ENCODE peak calls at places on chromosome 9, in ten cellular contexts. One of them, this sample, is unnamed.

GRCh38 chr9:19429590-19429989 is 20.8 kb downstream of the ACER2 start:
- DNase-seq in mucosa of descending colon: no peak
- DNase-seq in astrocyte of the spinal cord: no peak
- DNase-seq in osteocyte: no peak
- DNase-seq in RWPE1: no peak
- DNase-seq in neural crest cell: no peak
- DNase-seq in activated B cell treated with CpG ODN at 0.5 μM for 24 hours: no peak
- DNase-seq in ovary: no peak
- DNase-seq in chondrocyte: no peak
- DNase-seq in IMR-90: peak; percentile 53
- DNase-seq in this sample: no peak

GRCh38 chr9:108842610-108843295 is 13.0 kb downstream of the ACTL7B start:
- DNase-seq in activated B cell treated with CpG ODN at 0.5 μM for 24 hours: no peak
- DNase-seq in astrocyte of the spinal cord: no peak
- DNase-seq in RWPE1: no peak
- DNase-seq in osteocyte: no peak
- DNase-seq in IMR-90: no peak
- DNase-seq in neural crest cell: no peak
- DNase-seq in mucosa of descending colon: no peak
- DNase-seq in ovary: no peak
- DNase-seq in chondrocyte: no peak
- DNase-seq in this sample: no peak

GRCh38 chr9:131845286-131846011 is 105.6 kb upstream of the RAPGEF1 start:
- DNase-seq in RWPE1: no peak
- DNase-seq in mucosa of descending colon: no peak
- DNase-seq in osteocyte: no peak
- DNase-seq in ovary: no peak
- DNase-seq in astrocyte of the spinal cord: no peak
- DNase-seq in activated B cell treated with CpG ODN at 0.5 μM for 24 hours: no peak
- DNase-seq in IMR-90: no peak
- DNase-seq in chondrocyte: no peak
- DNase-seq in neural crest cell: no peak
- DNase-seq in this sample: no peak

GRCh38 chr9:37963936-37964739 is 60.2 kb upstream of the SLC25A51 start:
- DNase-seq in activated B cell treated with CpG ODN at 0.5 μM for 24 hours: no peak
- DNase-seq in neural crest cell: peak; percentile 53
- DNase-seq in ovary: no peak
- DNase-seq in RWPE1: peak; percentile 66
- DNase-seq in chondrocyte: peak; percentile 89
- DNase-seq in astrocyte of the spinal cord: peak; percentile 99
- DNase-seq in osteocyte: no peak
- DNase-seq in IMR-90: peak; percentile 99
- DNase-seq in mucosa of descending colon: peak; percentile 80
- DNase-seq in this sample: no peak

GRCh38 chr9:125970340-125970739 is 223.2 kb downstream of the PBX3 start:
- DNase-seq in astrocyte of the spinal cord: no peak
- DNase-seq in RWPE1: peak; percentile 34
- DNase-seq in neural crest cell: no peak
- DNase-seq in osteocyte: peak; percentile 65
- DNase-seq in chondrocyte: no peak
- DNase-seq in activated B cell treated with CpG ODN at 0.5 μM for 24 hours: no peak
- DNase-seq in ovary: no peak
- DNase-seq in IMR-90: no peak
- DNase-seq in mucosa of descending colon: no peak
- DNase-seq in this sample: no peak

GRCh38 chr9:114122628-114123027 is 23.5 kb upstream of the KIF12 start:
- DNase-seq in RWPE1: no peak
- DNase-seq in ovary: no peak
- DNase-seq in osteocyte: no peak
- DNase-seq in mucosa of descending colon: no peak
- DNase-seq in IMR-90: no peak
- DNase-seq in astrocyte of the spinal cord: no peak
- DNase-seq in chondrocyte: no peak
- DNase-seq in activated B cell treated with CpG ODN at 0.5 μM for 24 hours: no peak
- DNase-seq in neural crest cell: no peak
- DNase-seq in this sample: no peak

GRCh38 chr9:89678394-89679005 is 73.7 kb downstream of the GADD45G start:
- DNase-seq in RWPE1: no peak
- DNase-seq in activated B cell treated with CpG ODN at 0.5 μM for 24 hours: no peak
- DNase-seq in mucosa of descending colon: no peak
- DNase-seq in chondrocyte: no peak
- DNase-seq in astrocyte of the spinal cord: no peak
- DNase-seq in ovary: no peak
- DNase-seq in IMR-90: no peak
- DNase-seq in neural crest cell: no peak
- DNase-seq in osteocyte: no peak
- DNase-seq in this sample: no peak

GRCh38 chr9:18905033-18905882 is 127.8 kb downstream of the SAXO1 start:
- DNase-seq in ovary: no peak
- DNase-seq in activated B cell treated with CpG ODN at 0.5 μM for 24 hours: no peak
- DNase-seq in RWPE1: no peak
- DNase-seq in chondrocyte: no peak
- DNase-seq in astrocyte of the spinal cord: peak; percentile 74
- DNase-seq in osteocyte: peak; percentile 56
- DNase-seq in mucosa of descending colon: no peak
- DNase-seq in IMR-90: peak; percentile 70
- DNase-seq in neural crest cell: no peak
- DNase-seq in this sample: no peak

GRCh38 chr9:99809586-99810357 is 11.9 kb upstream of the NR4A3 start:
- DNase-seq in ovary: no peak
- DNase-seq in RWPE1: no peak
- DNase-seq in IMR-90: no peak
- DNase-seq in mucosa of descending colon: no peak
- DNase-seq in neural crest cell: no peak
- DNase-seq in activated B cell treated with CpG ODN at 0.5 μM for 24 hours: no peak
- DNase-seq in astrocyte of the spinal cord: no peak
- DNase-seq in chondrocyte: no peak
- DNase-seq in osteocyte: no peak
- DNase-seq in this sample: no peak

GRCh38 chr9:82117025-82117424 is 128.5 kb downstream of the SPATA31D1 start:
- DNase-seq in IMR-90: no peak
- DNase-seq in RWPE1: no peak
- DNase-seq in mucosa of descending colon: no peak
- DNase-seq in osteocyte: no peak
- DNase-seq in activated B cell treated with CpG ODN at 0.5 μM for 24 hours: no peak
- DNase-seq in chondrocyte: no peak
- DNase-seq in astrocyte of the spinal cord: peak; percentile 85
- DNase-seq in ovary: no peak
- DNase-seq in neural crest cell: no peak
- DNase-seq in this sample: no peak

DNA sequence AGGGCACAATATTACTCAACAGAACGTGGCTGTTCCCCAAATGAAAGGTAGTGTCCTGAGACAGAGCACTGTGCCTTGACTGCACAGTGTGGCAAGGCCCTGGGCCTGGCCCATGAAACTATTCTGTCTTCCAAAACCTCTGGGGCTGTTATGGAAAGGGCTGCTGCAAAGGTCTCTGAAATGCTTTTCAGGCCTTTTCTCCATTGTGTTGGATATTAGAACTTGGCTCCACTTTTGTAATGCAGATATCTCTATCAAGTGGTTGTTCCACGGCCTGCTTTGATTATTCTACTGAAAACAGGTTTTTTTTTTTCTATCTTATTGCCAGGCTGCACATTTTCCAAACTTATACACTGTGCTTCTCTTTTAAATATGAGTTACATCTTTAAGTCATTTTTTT is 777.5 kb upstream of the TYRP1 start:
- DNase-seq in osteocyte: no peak
- DNase-seq in astrocyte of the spinal cord: no peak
- DNase-seq in IMR-90: no peak
- DNase-seq in activated B cell treated with CpG ODN at 0.5 μM for 24 hours: no peak
- DNase-seq in chondrocyte: no peak
- DNase-seq in RWPE1: no peak
- DNase-seq in mucosa of descending colon: no peak
- DNase-seq in ovary: no peak
- DNase-seq in neural crest cell: no peak
- DNase-seq in this sample: no peak
- TF ChIP-seq CTCF in osteocyte: no peak
- TF ChIP-seq CTCF in astrocyte of the spinal cord: no peak
- TF ChIP-seq CTCF in IMR-90: no peak
- TF ChIP-seq CTCF in activated B cell treated with CpG ODN at 0.5 μM for 24 hours: no peak
- TF ChIP-seq CTCF in chondrocyte: no peak
- TF ChIP-seq CTCF in RWPE1: no peak
- TF ChIP-seq CTCF in mucosa of descending colon: no peak
- TF ChIP-seq CTCF in ovary: no peak
- TF ChIP-seq CTCF in neural crest cell: no peak
- TF ChIP-seq CTCF in this sample: no peak

GRCh38 chr9:124412228-124412575 is 3.0 kb downstream of the PSMB7 start:
- DNase-seq in osteocyte: no peak
- DNase-seq in mucosa of descending colon: no peak
- DNase-seq in neural crest cell: no peak
- DNase-seq in RWPE1: peak; percentile 73
- DNase-seq in activated B cell treated with CpG ODN at 0.5 μM for 24 hours: no peak
- DNase-seq in astrocyte of the spinal cord: no peak
- DNase-seq in chondrocyte: no peak
- DNase-seq in ovary: no peak
- DNase-seq in IMR-90: no peak
- DNase-seq in this sample: no peak

GRCh38 chr9:124414612-124415011 is 630 bp downstream of the PSMB7 start:
- DNase-seq in ovary: no peak
- DNase-seq in chondrocyte: no peak
- DNase-seq in osteocyte: no peak
- DNase-seq in mucosa of descending colon: no peak
- DNase-seq in neural crest cell: no peak
- DNase-seq in IMR-90: no peak
- DNase-seq in activated B cell treated with CpG ODN at 0.5 μM for 24 hours: no peak
- DNase-seq in astrocyte of the spinal cord: no peak
- DNase-seq in RWPE1: no peak
- DNase-seq in this sample: no peak

GRCh38 chr9:124411514-124412227 is 3.6 kb downstream of the PSMB7 start:
- DNase-seq in mucosa of descending colon: no peak
- DNase-seq in astrocyte of the spinal cord: peak; percentile 76
- DNase-seq in neural crest cell: no peak
- DNase-seq in osteocyte: no peak
- DNase-seq in RWPE1: peak; percentile 92
- DNase-seq in activated B cell treated with CpG ODN at 0.5 μM for 24 hours: no peak
- DNase-seq in IMR-90: peak; percentile 92
- DNase-seq in chondrocyte: no peak
- DNase-seq in ovary: no peak
- DNase-seq in this sample: no peak

GRCh38 chr9:124409410-124409809 is 5.8 kb downstream of the PSMB7 start:
- DNase-seq in ovary: no peak
- DNase-seq in IMR-90: no peak
- DNase-seq in activated B cell treated with CpG ODN at 0.5 μM for 24 hours: no peak
- DNase-seq in neural crest cell: no peak
- DNase-seq in RWPE1: no peak
- DNase-seq in osteocyte: no peak
- DNase-seq in astrocyte of the spinal cord: no peak
- DNase-seq in mucosa of descending colon: no peak
- DNase-seq in chondrocyte: no peak
- DNase-seq in this sample: no peak

DNA sequence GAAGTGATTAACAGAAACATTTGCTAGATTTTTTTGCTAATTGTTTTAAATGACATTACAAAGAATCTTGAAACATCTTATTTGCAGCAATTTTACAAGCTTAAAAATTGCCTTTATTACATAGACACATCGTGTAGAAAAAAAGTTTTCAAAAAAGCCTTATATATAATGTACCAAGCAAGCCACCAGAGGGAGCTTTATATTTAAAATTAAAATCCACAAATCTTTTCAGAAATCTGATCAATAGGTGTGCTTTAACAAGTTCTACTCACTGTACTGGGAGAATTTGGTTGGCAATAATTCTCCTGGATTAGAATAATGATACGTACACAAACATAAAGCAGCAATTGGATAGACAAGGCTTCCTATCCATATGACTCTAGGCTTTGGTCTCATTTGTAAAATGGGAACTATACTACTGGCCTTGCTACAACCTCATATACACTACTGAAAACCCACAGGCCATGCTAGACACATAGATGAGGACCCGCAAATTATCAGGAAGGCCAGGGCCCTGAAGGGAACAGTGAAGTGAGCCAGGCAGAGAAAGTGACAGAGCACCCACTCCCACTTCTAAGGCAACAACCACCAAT is 4.8 kb downstream of the PSMB7 start:
- DNase-seq in astrocyte of the spinal cord: peak; percentile 33
- DNase-seq in IMR-90: no peak
- DNase-seq in mucosa of descending colon: no peak
- DNase-seq in osteocyte: no peak
- DNase-seq in RWPE1: no peak
- DNase-seq in neural crest cell: no peak
- DNase-seq in ovary: no peak
- DNase-seq in activated B cell treated with CpG ODN at 0.5 μM for 24 hours: no peak
- DNase-seq in chondrocyte: no peak
- DNase-seq in this sample: no peak
- TF ChIP-seq CTCF in astrocyte of the spinal cord: no peak
- TF ChIP-seq CTCF in IMR-90: peak; percentile 43
- TF ChIP-seq CTCF in mucosa of descending colon: no peak
- TF ChIP-seq CTCF in osteocyte: peak; percentile 52
- TF ChIP-seq CTCF in RWPE1: peak; percentile 74
- TF ChIP-seq CTCF in neural crest cell: peak; percentile 69
- TF ChIP-seq CTCF in ovary: no peak
- TF ChIP-seq CTCF in activated B cell treated with CpG ODN at 0.5 μM for 24 hours: no peak
- TF ChIP-seq CTCF in chondrocyte: peak; percentile 81
- TF ChIP-seq CTCF in this sample: peak; percentile 57

DNA sequence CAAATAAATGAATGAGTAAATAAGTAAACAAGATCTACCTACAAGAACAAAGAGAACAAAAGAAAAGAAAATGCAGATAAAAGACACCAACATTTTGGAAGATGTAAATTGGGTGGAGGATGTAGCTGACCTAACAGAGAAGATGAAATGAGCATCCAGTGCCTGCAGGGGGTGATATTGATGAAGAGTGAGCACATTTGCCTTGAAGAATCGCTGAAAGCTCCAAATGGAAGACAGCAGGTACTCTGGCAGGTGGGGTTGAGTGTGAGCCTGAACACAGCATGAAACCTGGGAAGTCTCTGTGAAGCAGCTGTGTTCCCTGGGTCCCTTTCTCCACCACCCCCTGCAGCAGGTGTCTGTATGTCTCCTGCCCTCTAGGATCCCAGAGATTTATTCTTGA is 125.6 kb downstream of the NXNL2 start:
- DNase-seq in mucosa of descending colon: no peak
- DNase-seq in IMR-90: peak; percentile 43
- DNase-seq in osteocyte: no peak
- DNase-seq in ovary: no peak
- DNase-seq in neural crest cell: no peak
- DNase-seq in activated B cell treated with CpG ODN at 0.5 μM for 24 hours: no peak
- DNase-seq in RWPE1: no peak
- DNase-seq in chondrocyte: no peak
- DNase-seq in astrocyte of the spinal cord: no peak
- DNase-seq in this sample: no peak
- TF ChIP-seq CTCF in mucosa of descending colon: no peak
- TF ChIP-seq CTCF in IMR-90: peak; percentile 53
- TF ChIP-seq CTCF in osteocyte: peak; percentile 44
- TF ChIP-seq CTCF in ovary: no peak
- TF ChIP-seq CTCF in neural crest cell: peak; percentile 56
- TF ChIP-seq CTCF in activated B cell treated with CpG ODN at 0.5 μM for 24 hours: no peak
- TF ChIP-seq CTCF in RWPE1: no peak
- TF ChIP-seq CTCF in chondrocyte: peak; percentile 70
- TF ChIP-seq CTCF in astrocyte of the spinal cord: peak; percentile 45
- TF ChIP-seq CTCF in this sample: peak; percentile 12

DNA sequence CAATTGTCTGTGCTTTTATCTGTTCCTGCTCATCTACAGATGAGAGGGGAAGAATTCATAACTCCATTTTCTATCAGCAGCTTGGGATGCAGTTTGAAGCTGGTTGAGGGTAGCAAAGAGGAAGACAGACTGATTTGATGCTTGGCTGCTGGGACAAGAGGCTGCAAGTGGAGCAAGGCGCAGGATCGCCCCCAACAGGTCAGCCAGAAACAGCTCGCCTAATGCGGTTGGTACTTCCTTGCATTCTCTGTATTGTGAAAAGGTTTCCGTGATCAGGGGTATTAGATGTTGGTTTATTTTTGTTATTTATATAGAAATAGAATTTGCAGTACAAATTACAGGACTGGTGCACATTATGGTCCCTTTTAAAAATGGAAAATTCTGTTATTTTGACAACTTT is 40.6 kb downstream of the ZNF883 start:
- DNase-seq in osteocyte: no peak
- DNase-seq in astrocyte of the spinal cord: peak; percentile 2
- DNase-seq in IMR-90: peak; percentile 1
- DNase-seq in ovary: no peak
- DNase-seq in activated B cell treated with CpG ODN at 0.5 μM for 24 hours: no peak
- DNase-seq in chondrocyte: no peak
- DNase-seq in neural crest cell: peak; percentile 4
- DNase-seq in RWPE1: no peak
- DNase-seq in mucosa of descending colon: no peak
- DNase-seq in this sample: no peak
- TF ChIP-seq CTCF in osteocyte: no peak
- TF ChIP-seq CTCF in astrocyte of the spinal cord: peak; percentile 17
- TF ChIP-seq CTCF in IMR-90: peak; percentile 22
- TF ChIP-seq CTCF in ovary: no peak
- TF ChIP-seq CTCF in activated B cell treated with CpG ODN at 0.5 μM for 24 hours: no peak
- TF ChIP-seq CTCF in chondrocyte: no peak
- TF ChIP-seq CTCF in neural crest cell: peak; percentile 45
- TF ChIP-seq CTCF in RWPE1: no peak
- TF ChIP-seq CTCF in mucosa of descending colon: peak; percentile 10
- TF ChIP-seq CTCF in this sample: peak; percentile 43

This sample was measured in CD14-positive monocyte.